ENCODE peak calls at places on chromosomes 3 and 15, in nine cellular contexts. One of them, this sample, is unnamed.

GRCh38 chr3:42061042-42061710 is 30.0 kb upstream of the TRAK1 start:
- DNase-seq in tibial artery: no peak
- DNase-seq in fibroblast of the aortic adventitia: no peak
- DNase-seq in fibroblast of mammary gland: no peak
- DNase-seq in GM23338: no peak
- DNase-seq in right cardiac atrium: no peak
- DNase-seq in fibroblast of pulmonary artery: no peak
- DNase-seq in IMR-90: no peak
- DNase-seq in transverse colon: no peak
- DNase-seq in this sample: no peak

GRCh38 chr15:43370310-43370974 is 401 bp downstream of the ZSCAN29 start:
- DNase-seq in tibial artery: peak
- DNase-seq in fibroblast of the aortic adventitia: peak
- DNase-seq in fibroblast of mammary gland: peak
- DNase-seq in GM23338: peak
- DNase-seq in right cardiac atrium: peak
- DNase-seq in fibroblast of pulmonary artery: peak
- DNase-seq in IMR-90: peak
- DNase-seq in transverse colon: peak
- DNase-seq in this sample: peak

GRCh38 chr15:42131826-42132806 is 24.3 kb downstream of the PLA2G4F start:
- DNase-seq in tibial artery: no peak
- DNase-seq in fibroblast of the aortic adventitia: no peak
- DNase-seq in fibroblast of mammary gland: no peak
- DNase-seq in GM23338: no peak
- DNase-seq in right cardiac atrium: no peak
- DNase-seq in fibroblast of pulmonary artery: no peak
- DNase-seq in IMR-90: no peak
- DNase-seq in transverse colon: no peak
- DNase-seq in this sample: peak

GRCh38 chr3:9045399-9045798 is 82.1 kb upstream of the RAD18 start:
- DNase-seq in tibial artery: no peak
- DNase-seq in fibroblast of the aortic adventitia: no peak
- DNase-seq in fibroblast of mammary gland: no peak
- DNase-seq in GM23338: no peak
- DNase-seq in right cardiac atrium: no peak
- DNase-seq in fibroblast of pulmonary artery: no peak
- DNase-seq in IMR-90: no peak
- DNase-seq in transverse colon: no peak
- DNase-seq in this sample: no peak

GRCh38 chr3:119808843-119809242 is 26.9 kb downstream of the NR1I2 start:
- DNase-seq in tibial artery: no peak
- DNase-seq in fibroblast of the aortic adventitia: no peak
- DNase-seq in fibroblast of mammary gland: no peak
- DNase-seq in GM23338: no peak
- DNase-seq in right cardiac atrium: no peak
- DNase-seq in fibroblast of pulmonary artery: no peak
- DNase-seq in IMR-90: no peak
- DNase-seq in transverse colon: no peak
- DNase-seq in this sample: no peak

GRCh38 chr3:175941352-175941751 is 1082.2 kb downstream of the NAALADL2 start:
- DNase-seq in tibial artery: no peak
- DNase-seq in fibroblast of the aortic adventitia: peak
- DNase-seq in fibroblast of mammary gland: peak
- DNase-seq in GM23338: peak
- DNase-seq in right cardiac atrium: no peak
- DNase-seq in fibroblast of pulmonary artery: peak
- DNase-seq in IMR-90: no peak
- DNase-seq in transverse colon: no peak
- DNase-seq in this sample: peak

GRCh38 chr3:194203482-194204035 is 67.6 kb downstream of the HES1 start:
- DNase-seq in tibial artery: no peak
- DNase-seq in fibroblast of the aortic adventitia: no peak
- DNase-seq in fibroblast of mammary gland: no peak
- DNase-seq in GM23338: peak
- DNase-seq in right cardiac atrium: no peak
- DNase-seq in fibroblast of pulmonary artery: no peak
- DNase-seq in IMR-90: no peak
- DNase-seq in transverse colon: no peak
- DNase-seq in this sample: peak

GRCh38 chr3:134809412-134810051 is 14.5 kb downstream of the EPHB1 start:
- DNase-seq in tibial artery: no peak
- DNase-seq in fibroblast of the aortic adventitia: peak
- DNase-seq in fibroblast of mammary gland: no peak
- DNase-seq in GM23338: peak
- DNase-seq in right cardiac atrium: no peak
- DNase-seq in fibroblast of pulmonary artery: no peak
- DNase-seq in IMR-90: no peak
- DNase-seq in transverse colon: peak
- DNase-seq in this sample: peak

GRCh38 chr3:171566803-171567422 is 106.7 kb upstream of the TNIK start:
- DNase-seq in tibial artery: no peak
- DNase-seq in fibroblast of the aortic adventitia: peak
- DNase-seq in fibroblast of mammary gland: peak
- DNase-seq in GM23338: peak
- DNase-seq in right cardiac atrium: no peak
- DNase-seq in fibroblast of pulmonary artery: peak
- DNase-seq in IMR-90: peak
- DNase-seq in transverse colon: no peak
- DNase-seq in this sample: peak

GRCh38 chr15:52317022-52317421 is 21.4 kb upstream of the MYO5C start:
- DNase-seq in tibial artery: no peak
- DNase-seq in fibroblast of the aortic adventitia: no peak
- DNase-seq in fibroblast of mammary gland: no peak
- DNase-seq in GM23338: no peak
- DNase-seq in right cardiac atrium: no peak
- DNase-seq in fibroblast of pulmonary artery: no peak
- DNase-seq in IMR-90: no peak
- DNase-seq in transverse colon: no peak
- DNase-seq in this sample: no peak

GRCh38 chr3:86984271-86984670 is 6.7 kb downstream of the VGLL3 start:
- DNase-seq in tibial artery: no peak
- DNase-seq in fibroblast of the aortic adventitia: peak
- DNase-seq in fibroblast of mammary gland: peak
- DNase-seq in GM23338: no peak
- DNase-seq in right cardiac atrium: no peak
- DNase-seq in fibroblast of pulmonary artery: peak
- DNase-seq in IMR-90: peak
- DNase-seq in transverse colon: no peak
- DNase-seq in this sample: no peak
- H3K4me3 ChIP-seq in tibial artery: no peak
- H3K4me3 ChIP-seq in fibroblast of the aortic adventitia: no peak
- H3K4me3 ChIP-seq in fibroblast of mammary gland: no peak
- H3K4me3 ChIP-seq in GM23338: no peak
- H3K4me3 ChIP-seq in right cardiac atrium: no peak
- H3K4me3 ChIP-seq in fibroblast of pulmonary artery: no peak
- H3K4me3 ChIP-seq in IMR-90: no peak
- H3K4me3 ChIP-seq in transverse colon: no peak
- H3K4me3 ChIP-seq in this sample: no peak

GRCh38 chr15:77959094-77959879 is 118.2 kb downstream of the TBC1D2B start:
- DNase-seq in tibial artery: peak
- DNase-seq in fibroblast of the aortic adventitia: peak
- DNase-seq in fibroblast of mammary gland: peak
- DNase-seq in GM23338: peak
- DNase-seq in right cardiac atrium: peak
- DNase-seq in fibroblast of pulmonary artery: peak
- DNase-seq in IMR-90: peak
- DNase-seq in transverse colon: peak
- DNase-seq in this sample: peak
- H3K4me3 ChIP-seq in tibial artery: no peak
- H3K4me3 ChIP-seq in fibroblast of the aortic adventitia: peak
- H3K4me3 ChIP-seq in fibroblast of mammary gland: peak
- H3K4me3 ChIP-seq in GM23338: peak
- H3K4me3 ChIP-seq in right cardiac atrium: no peak
- H3K4me3 ChIP-seq in fibroblast of pulmonary artery: peak
- H3K4me3 ChIP-seq in IMR-90: no peak
- H3K4me3 ChIP-seq in transverse colon: peak
- H3K4me3 ChIP-seq in this sample: no peak

GRCh38 chr15:94317211-94317610 is 85.8 kb downstream of the MCTP2 start:
- DNase-seq in tibial artery: no peak
- DNase-seq in fibroblast of the aortic adventitia: no peak
- DNase-seq in fibroblast of mammary gland: no peak
- DNase-seq in GM23338: no peak
- DNase-seq in right cardiac atrium: no peak
- DNase-seq in fibroblast of pulmonary artery: no peak
- DNase-seq in IMR-90: no peak
- DNase-seq in transverse colon: no peak
- DNase-seq in this sample: no peak
- H3K4me3 ChIP-seq in tibial artery: no peak
- H3K4me3 ChIP-seq in fibroblast of the aortic adventitia: no peak
- H3K4me3 ChIP-seq in fibroblast of mammary gland: no peak
- H3K4me3 ChIP-seq in GM23338: no peak
- H3K4me3 ChIP-seq in right cardiac atrium: no peak
- H3K4me3 ChIP-seq in fibroblast of pulmonary artery: no peak
- H3K4me3 ChIP-seq in IMR-90: no peak
- H3K4me3 ChIP-seq in transverse colon: no peak
- H3K4me3 ChIP-seq in this sample: no peak

GRCh38 chr15:72784233-72784876 is 797 bp upstream of the ADPGK start:
- DNase-seq in tibial artery: no peak
- DNase-seq in fibroblast of the aortic adventitia: peak
- DNase-seq in fibroblast of mammary gland: peak
- DNase-seq in GM23338: peak
- DNase-seq in right cardiac atrium: no peak
- DNase-seq in fibroblast of pulmonary artery: peak
- DNase-seq in IMR-90: peak
- DNase-seq in transverse colon: no peak
- DNase-seq in this sample: no peak
- H3K4me3 ChIP-seq in tibial artery: peak
- H3K4me3 ChIP-seq in fibroblast of the aortic adventitia: peak
- H3K4me3 ChIP-seq in fibroblast of mammary gland: peak
- H3K4me3 ChIP-seq in GM23338: peak
- H3K4me3 ChIP-seq in right cardiac atrium: peak
- H3K4me3 ChIP-seq in fibroblast of pulmonary artery: peak
- H3K4me3 ChIP-seq in IMR-90: peak
- H3K4me3 ChIP-seq in transverse colon: peak
- H3K4me3 ChIP-seq in this sample: peak

GRCh38 chr15:85382942-85383341 is 2.5 kb downstream of the AKAP13 start:
- DNase-seq in tibial artery: no peak
- DNase-seq in fibroblast of the aortic adventitia: no peak
- DNase-seq in fibroblast of mammary gland: no peak
- DNase-seq in GM23338: no peak
- DNase-seq in right cardiac atrium: no peak
- DNase-seq in fibroblast of pulmonary artery: no peak
- DNase-seq in IMR-90: no peak
- DNase-seq in transverse colon: no peak
- DNase-seq in this sample: no peak
- H3K4me3 ChIP-seq in tibial artery: no peak
- H3K4me3 ChIP-seq in fibroblast of the aortic adventitia: peak
- H3K4me3 ChIP-seq in fibroblast of mammary gland: peak
- H3K4me3 ChIP-seq in GM23338: no peak
- H3K4me3 ChIP-seq in right cardiac atrium: peak
- H3K4me3 ChIP-seq in fibroblast of pulmonary artery: no peak
- H3K4me3 ChIP-seq in IMR-90: no peak
- H3K4me3 ChIP-seq in transverse colon: peak
- H3K4me3 ChIP-seq in this sample: no peak

GRCh38 chr15:60580650-60581415 is 101.9 kb upstream of the ICE2 start:
- DNase-seq in tibial artery: no peak
- DNase-seq in fibroblast of the aortic adventitia: no peak
- DNase-seq in fibroblast of mammary gland: no peak
- DNase-seq in GM23338: peak
- DNase-seq in right cardiac atrium: no peak
- DNase-seq in fibroblast of pulmonary artery: no peak
- DNase-seq in IMR-90: no peak
- DNase-seq in transverse colon: no peak
- DNase-seq in this sample: no peak

GRCh38 chr15:60576515-60576914 is 97.6 kb upstream of the ICE2 start:
- DNase-seq in tibial artery: no peak
- DNase-seq in fibroblast of the aortic adventitia: no peak
- DNase-seq in fibroblast of mammary gland: no peak
- DNase-seq in GM23338: no peak
- DNase-seq in right cardiac atrium: no peak
- DNase-seq in fibroblast of pulmonary artery: no peak
- DNase-seq in IMR-90: no peak
- DNase-seq in transverse colon: no peak
- DNase-seq in this sample: no peak

GRCh38 chr15:60583194-60583593 is 104.3 kb upstream of the ICE2 start:
- DNase-seq in tibial artery: no peak
- DNase-seq in fibroblast of the aortic adventitia: no peak
- DNase-seq in fibroblast of mammary gland: no peak
- DNase-seq in GM23338: no peak
- DNase-seq in right cardiac atrium: no peak
- DNase-seq in fibroblast of pulmonary artery: no peak
- DNase-seq in IMR-90: no peak
- DNase-seq in transverse colon: no peak
- DNase-seq in this sample: no peak

GRCh38 chr15:60582370-60583036 is 103.6 kb upstream of the ICE2 start:
- DNase-seq in tibial artery: no peak
- DNase-seq in fibroblast of the aortic adventitia: peak
- DNase-seq in fibroblast of mammary gland: peak
- DNase-seq in GM23338: no peak
- DNase-seq in right cardiac atrium: no peak
- DNase-seq in fibroblast of pulmonary artery: peak
- DNase-seq in IMR-90: peak
- DNase-seq in transverse colon: no peak
- DNase-seq in this sample: no peak

GRCh38 chr15:60580068-60580467 is 101.1 kb upstream of the ICE2 start:
- DNase-seq in tibial artery: no peak
- DNase-seq in fibroblast of the aortic adventitia: no peak
- DNase-seq in fibroblast of mammary gland: no peak
- DNase-seq in GM23338: no peak
- DNase-seq in right cardiac atrium: no peak
- DNase-seq in fibroblast of pulmonary artery: no peak
- DNase-seq in IMR-90: no peak
- DNase-seq in transverse colon: no peak
- DNase-seq in this sample: no peak
- H3K4me3 ChIP-seq in tibial artery: no peak
- H3K4me3 ChIP-seq in fibroblast of the aortic adventitia: no peak
- H3K4me3 ChIP-seq in fibroblast of mammary gland: no peak
- H3K4me3 ChIP-seq in GM23338: no peak
- H3K4me3 ChIP-seq in right cardiac atrium: no peak
- H3K4me3 ChIP-seq in fibroblast of pulmonary artery: no peak
- H3K4me3 ChIP-seq in IMR-90: no peak
- H3K4me3 ChIP-seq in transverse colon: no peak
- H3K4me3 ChIP-seq in this sample: no peak

GRCh38 chr3:190048831-190049541 is 71.7 kb downstream of the P3H2 start:
- DNase-seq in tibial artery: peak
- DNase-seq in fibroblast of the aortic adventitia: peak
- DNase-seq in fibroblast of mammary gland: peak
- DNase-seq in GM23338: no peak
- DNase-seq in right cardiac atrium: no peak
- DNase-seq in fibroblast of pulmonary artery: peak
- DNase-seq in IMR-90: peak
- DNase-seq in transverse colon: no peak
- DNase-seq in this sample: no peak
- H3K4me3 ChIP-seq in tibial artery: peak
- H3K4me3 ChIP-seq in fibroblast of the aortic adventitia: peak
- H3K4me3 ChIP-seq in fibroblast of mammary gland: peak
- H3K4me3 ChIP-seq in GM23338: peak
- H3K4me3 ChIP-seq in right cardiac atrium: peak
- H3K4me3 ChIP-seq in fibroblast of pulmonary artery: peak
- H3K4me3 ChIP-seq in IMR-90: peak
- H3K4me3 ChIP-seq in transverse colon: no peak
- H3K4me3 ChIP-seq in this sample: no peak

GRCh38 chr3:10470666-10471336 is 34.6 kb downstream of the ATP2B2 start:
- DNase-seq in tibial artery: no peak
- DNase-seq in fibroblast of the aortic adventitia: no peak
- DNase-seq in fibroblast of mammary gland: no peak
- DNase-seq in GM23338: peak
- DNase-seq in right cardiac atrium: no peak
- DNase-seq in fibroblast of pulmonary artery: no peak
- DNase-seq in IMR-90: no peak
- DNase-seq in transverse colon: no peak
- DNase-seq in this sample: peak
- H3K4me3 ChIP-seq in tibial artery: no peak
- H3K4me3 ChIP-seq in fibroblast of the aortic adventitia: no peak
- H3K4me3 ChIP-seq in fibroblast of mammary gland: no peak
- H3K4me3 ChIP-seq in GM23338: peak
- H3K4me3 ChIP-seq in right cardiac atrium: no peak
- H3K4me3 ChIP-seq in fibroblast of pulmonary artery: no peak
- H3K4me3 ChIP-seq in IMR-90: no peak
- H3K4me3 ChIP-seq in transverse colon: no peak
- H3K4me3 ChIP-seq in this sample: peak